ENCODE peak calls at places on chromosome 21, in ten cellular contexts. I is anterior cingulate cortex, P is HEK293T, D is sciatic nerve, H is left kidney, Z is NCI-H774, K is NCI-H1105, M is left ventricle myocardium inferior, B is fibroblast of the conjunctiva, Q is HT1080. O is an unnamed sample.

GRCh38 chr21:43771698-43772367 is 4.3 kb downstream of the CSTB start:
- DNase-seq in I (no peak), M (no peak), H (no peak), Z (no peak), D (no peak), B (no peak), Q (no peak), K (no peak), P (peak; percentile 54), O (no peak)

GRCh38 chr21:29403291-29403690 is 104.6 kb downstream of the BACH1 start:
- DNase-seq in D (no peak), Z (no peak), I (no peak), B (no peak), H (no peak), K (no peak), Q (no peak), P (no peak), M (no peak), O (no peak)

GRCh38 chr21:25002676-25003075 is 604.6 kb downstream of the MRPL39 start:
- DNase-seq in Z (no peak), K (no peak), M (no peak), I (no peak), Q (no peak), P (no peak), D (no peak), H (no peak), B (no peak), O (no peak)

GRCh38 chr21:42781150-42781980 is 98.0 kb downstream of the WDR4 start:
- DNase-seq in Q (no peak), D (peak; percentile 62), K (peak; percentile 60), B (no peak), H (peak; percentile 81), P (peak; percentile 46), M (no peak), Z (peak; percentile 13), I (no peak), O (peak; percentile 82)

GRCh38 chr21:34112316-34113033 is 39.1 kb downstream of the MRPS6 start:
- DNase-seq in H (no peak), D (no peak), K (no peak), P (no peak), Z (no peak), I (no peak), M (no peak), B (no peak), Q (no peak), O (no peak)

GRCh38 chr21:27329255-27329851 is 362.5 kb upstream of the ADAMTS5 start:
- DNase-seq in K (no peak), I (no peak), Q (no peak), H (peak; percentile 63), B (peak; percentile 24), P (no peak), M (no peak), D (no peak), Z (peak; percentile 42), O (no peak)

GRCh38 chr21:43343992-43344886 is 82.7 kb downstream of the SIK1 start:
- DNase-seq in H (peak; percentile 63), Z (no peak), K (peak; percentile 58), B (no peak), D (no peak), I (no peak), M (no peak), Q (no peak), P (no peak), O (peak; percentile 81)

GRCh38 chr21:34335316-34335715 is 28.5 kb upstream of the KCNE2 start:
- DNase-seq in H (no peak), M (no peak), P (no peak), D (no peak), K (no peak), B (no peak), Q (no peak), Z (peak; percentile 68), I (no peak), O (no peak)

GRCh38 chr21:26977741-26978140 is 10.9 kb upstream of the ADAMTS5 start:
- DNase-seq in B (no peak), P (no peak), Z (no peak), H (no peak), M (no peak), I (no peak), Q (no peak), D (no peak), K (no peak), O (no peak)

GRCh38 chr21:40331182-40331581 is 463.9 kb downstream of the PCP4 start:
- DNase-seq in H (no peak), B (no peak), P (no peak), I (peak; percentile 37), M (no peak), Q (no peak), D (no peak), Z (no peak), K (no peak), O (no peak)

GRCh38 chr21:44982558-44983244 is 42.9 kb downstream of the SLX9 start:
- DNase-seq in Z (no peak), K (no peak), H (peak; percentile 56), P (no peak), M (peak; percentile 46), D (no peak), I (no peak), Q (no peak), B (no peak), O (peak; percentile 77)

GRCh38 chr21:38916214-38916964 is 110.7 kb downstream of the ETS2 start:
- DNase-seq in Q (no peak), M (no peak), Z (no peak), B (no peak), P (no peak), I (no peak), D (no peak), H (no peak), K (no peak), O (no peak)

GRCh38 chr21:34728479-34728878 is 59.7 kb downstream of the CLIC6 start:
- DNase-seq in Z (peak; percentile 84), D (no peak), M (no peak), I (no peak), H (no peak), B (no peak), P (no peak), K (no peak), Q (no peak), O (no peak)

GRCh38 chr21:34844924-34845238 is 176.1 kb downstream of the CLIC6 start:
- DNase-seq in M (no peak), Z (no peak), B (no peak), K (peak; percentile 6), H (peak; percentile 47), D (no peak), P (no peak), Q (no peak), I (no peak), O (no peak)

GRCh38 chr21:38999148-38999547 is 184.1 kb downstream of the PSMG1 start:
- DNase-seq in I (no peak), Q (no peak), H (peak; percentile 25), B (no peak), Z (no peak), D (no peak), K (no peak), P (no peak), M (no peak), O (no peak)

GRCh38 chr21:46189213-46189958 is 5.1 kb upstream of the SPATC1L start:
- DNase-seq in I (no peak), B (no peak), D (peak; percentile 46), Q (peak; percentile 50), H (peak; percentile 57), P (no peak), Z (no peak), M (no peak), K (no peak), O (no peak)

GRCh38 chr21:28421716-28422480 is 570.8 kb downstream of the LTN1 start:
- DNase-seq in B (peak; percentile 97), Q (no peak), P (no peak), K (no peak), H (no peak), D (no peak), Z (no peak), I (no peak), M (no peak), O (no peak)

GRCh38 chr21:16418211-16418610 is 688.4 kb downstream of the USP25 start:
- DNase-seq in Z (no peak), Q (no peak), H (no peak), I (no peak), M (no peak), K (no peak), P (no peak), B (peak; percentile 41), D (no peak), O (no peak)

GRCh38 chr21:35266546-35266945 is 217.4 kb upstream of the RUNX1 start:
- DNase-seq in Q (peak; percentile 12), K (no peak), Z (no peak), M (no peak), P (no peak), I (no peak), H (no peak), D (no peak), B (no peak), O (no peak)

GRCh38 chr21:39504230-39504629 is 52.5 kb downstream of the SH3BGR start:
- DNase-seq in K (no peak), I (no peak), Z (no peak), H (no peak), B (no peak), M (no peak), Q (no peak), P (no peak), D (no peak), O (no peak)